ENCODE peak calls at places on chromosomes 1 and 21, in seven cellular contexts. M is osteocyte, T is HFF-Myc, R is fibroblast of the conjunctiva, S is fibroblast of gingiva, N is RPMI8226, Y is GM04503. G is an unnamed sample.
A peak's percentile ranks its signal among the peaks of the same experiment; 100 is the strongest.

GRCh38 chr1:37793773-37794371 is at the start of gene MANEAL:
- DNase-seq in N (peak; percentile 80), R (no peak), T (no peak), Y (no peak), M (peak; percentile 87), S (peak; percentile 48), G (peak; percentile 24)

GRCh38 chr1:155070721-155071556 is 7.4 kb downstream of the EFNA4 start:
- DNase-seq in S (peak; percentile 51), R (no peak), M (no peak), Y (no peak), N (peak; percentile 93), T (no peak), G (peak; percentile 71)

GRCh38 chr1:17012775-17013501 is 1.2 kb upstream of the ATP13A2 start:
- DNase-seq in S (peak; percentile 43), N (peak; percentile 59), R (no peak), T (no peak), Y (no peak), M (no peak), G (no peak)

GRCh38 chr1:63454269-63454668 is 68.8 kb downstream of the ITGB3BP start:
- DNase-seq in N (peak; percentile 13), Y (no peak), T (no peak), R (peak; percentile 33), S (peak; percentile 61), M (no peak), G (peak; percentile 11)

GRCh38 chr1:182650678-182651669 is 33.4 kb downstream of the RGS8 start:
- DNase-seq in R (no peak), Y (no peak), T (no peak), M (no peak), N (no peak), S (no peak), G (no peak)

GRCh38 chr1:169711469-169712308 is at the start of gene SELL:
- DNase-seq in N (peak; percentile 81), R (peak; percentile 64), Y (peak; percentile 18), S (peak; percentile 52), M (no peak), T (peak; percentile 21), G (peak; percentile 86)

GRCh38 chr1:163069655-163070277 is 605 bp downstream of the RGS4 start:
- DNase-seq in S (no peak), N (no peak), R (no peak), Y (no peak), T (no peak), M (no peak), G (no peak)

GRCh38 chr1:52403566-52404115 is 582 bp downstream of the ORC1 start:
- DNase-seq in M (no peak), R (peak; percentile 61), Y (peak; percentile 34), S (peak; percentile 72), T (peak; percentile 46), N (peak; percentile 87), G (peak; percentile 69)

GRCh38 chr1:220828211-220828553 is 41.5 kb downstream of the MTARC1 start:
- DNase-seq in T (no peak), N (no peak), R (no peak), M (no peak), Y (no peak), S (no peak), G (no peak)

GRCh38 chr1:58844176-58844575 is 60.3 kb upstream of the JUN start:
- DNase-seq in N (no peak), T (no peak), R (no peak), M (no peak), S (no peak), Y (no peak), G (no peak)

GRCh38 chr1:115184951-115185331 is 95.6 kb upstream of the TSPAN2 start:
- DNase-seq in T (no peak), N (no peak), S (peak; percentile 57), R (no peak), Y (peak; percentile 69), M (no peak), G (no peak)

GRCh38 chr1:227356582-227357228 is 38.4 kb upstream of the CDC42BPA start:
- DNase-seq in M (no peak), T (no peak), S (no peak), R (no peak), Y (no peak), N (no peak), G (peak; percentile 44)

GRCh38 chr1:234494049-234494448 is 15.1 kb upstream of the TARBP1 start:
- DNase-seq in Y (no peak), T (no peak), S (no peak), R (no peak), M (no peak), N (no peak), G (no peak)

GRCh38 chr21:45504516-45505415 is 37.5 kb downstream of the SLC19A1 start:
- DNase-seq in M (no peak), T (no peak), N (no peak), R (no peak), S (no peak), Y (no peak), G (no peak)

GRCh38 chr21:46098303-46099141 is 610 bp downstream of the COL6A2 start:
- DNase-seq in N (no peak), T (no peak), R (no peak), M (peak; percentile 83), S (peak; percentile 55), Y (no peak), G (no peak)

GRCh38 chr1:150366416-150367296 is 2.7 kb downstream of the RPRD2 start:
- DNase-seq in T (no peak), N (peak; percentile 59), R (no peak), Y (no peak), M (no peak), S (no peak), G (peak; percentile 38)

GRCh38 chr1:241828576-241828975 is 19.4 kb upstream of the EXO1 start:
- DNase-seq in S (peak; percentile 52), R (no peak), M (no peak), T (no peak), Y (no peak), N (no peak), G (no peak)

GRCh38 chr1:220485791-220486190 is 42.1 kb upstream of the MARK1 start:
- DNase-seq in N (no peak), T (no peak), M (no peak), S (no peak), Y (no peak), R (no peak), G (no peak)

GRCh38 chr1:206080421-206080820 is 27.4 kb downstream of the RHEX start:
- DNase-seq in R (no peak), Y (no peak), T (no peak), S (no peak), M (no peak), N (no peak), G (no peak)

GRCh38 chr1:162561616-162562451 is at the start of gene UAP1:
- DNase-seq in R (no peak), M (no peak), Y (no peak), T (no peak), N (peak; percentile 54), S (no peak), G (no peak)

GRCh38 chr1:145877923-145878486 is 7.7 kb downstream of the ANKRD35 start:
- DNase-seq in Y (no peak), N (no peak), T (no peak), M (no peak), R (no peak), S (no peak), G (no peak)

GRCh38 chr21:39384674-39385298 is 35.9 kb upstream of the HMGN1 start:
- DNase-seq in N (no peak), S (no peak), Y (no peak), M (no peak), R (no peak), T (no peak), G (peak; percentile 45)